ENCODE peak calls at places on chromosomes 4 and X, in six cellular contexts. One of them, this sample, is unnamed.

GRCh38 chr4:179097741-179098140 is 1655.5 kb upstream of the AGA start:
- DNase-seq in stimulated activated CD8-positive, alpha-beta memory T cell treated with anti-CD3 and anti-CD28 coated beads, Interleukin-7, amount 100 ng/mL, for 1 hour: no peak
- DNase-seq in NCI-H1092 treated with DMSO at 0.1 percent for 48 hours: no peak
- DNase-seq in activated CD4-positive, alpha-beta T cell treated with anti-CD3 and anti-CD28 coated beads, Interleukin-2, amount 10 ng/mL, durations not matched to agents 7 days and 5 days: peak
- DNase-seq in EL: no peak
- DNase-seq in heart left ventricle: no peak
- DNase-seq in this sample: no peak

GRCh38 chr4:87717276-87718031 is 67.4 kb downstream of the DMP1 start:
- DNase-seq in stimulated activated CD8-positive, alpha-beta memory T cell treated with anti-CD3 and anti-CD28 coated beads, Interleukin-7, amount 100 ng/mL, for 1 hour: no peak
- DNase-seq in NCI-H1092 treated with DMSO at 0.1 percent for 48 hours: no peak
- DNase-seq in activated CD4-positive, alpha-beta T cell treated with anti-CD3 and anti-CD28 coated beads, Interleukin-2, amount 10 ng/mL, durations not matched to agents 7 days and 5 days: no peak
- DNase-seq in EL: peak
- DNase-seq in heart left ventricle: no peak
- DNase-seq in this sample: no peak

GRCh38 chr4:52545099-52546069 is 113.7 kb downstream of the USP46 start:
- DNase-seq in stimulated activated CD8-positive, alpha-beta memory T cell treated with anti-CD3 and anti-CD28 coated beads, Interleukin-7, amount 100 ng/mL, for 1 hour: peak
- DNase-seq in NCI-H1092 treated with DMSO at 0.1 percent for 48 hours: peak
- DNase-seq in activated CD4-positive, alpha-beta T cell treated with anti-CD3 and anti-CD28 coated beads, Interleukin-2, amount 10 ng/mL, durations not matched to agents 7 days and 5 days: peak
- DNase-seq in EL: peak
- DNase-seq in heart left ventricle: peak
- DNase-seq in this sample: peak

GRCh38 chrX:46630141-46630540 is 56.6 kb downstream of the CHST7 start:
- DNase-seq in stimulated activated CD8-positive, alpha-beta memory T cell treated with anti-CD3 and anti-CD28 coated beads, Interleukin-7, amount 100 ng/mL, for 1 hour: no peak
- DNase-seq in NCI-H1092 treated with DMSO at 0.1 percent for 48 hours: no peak
- DNase-seq in activated CD4-positive, alpha-beta T cell treated with anti-CD3 and anti-CD28 coated beads, Interleukin-2, amount 10 ng/mL, durations not matched to agents 7 days and 5 days: no peak
- DNase-seq in EL: peak
- DNase-seq in heart left ventricle: no peak
- DNase-seq in this sample: no peak

GRCh38 chrX:12011075-12011474 is 127.2 kb upstream of the FRMPD4 start:
- DNase-seq in stimulated activated CD8-positive, alpha-beta memory T cell treated with anti-CD3 and anti-CD28 coated beads, Interleukin-7, amount 100 ng/mL, for 1 hour: no peak
- DNase-seq in NCI-H1092 treated with DMSO at 0.1 percent for 48 hours: no peak
- DNase-seq in activated CD4-positive, alpha-beta T cell treated with anti-CD3 and anti-CD28 coated beads, Interleukin-2, amount 10 ng/mL, durations not matched to agents 7 days and 5 days: no peak
- DNase-seq in EL: peak
- DNase-seq in heart left ventricle: no peak
- DNase-seq in this sample: no peak

GRCh38 chr4:54218736-54219135 is 10.4 kb upstream of the PDGFRA start:
- DNase-seq in stimulated activated CD8-positive, alpha-beta memory T cell treated with anti-CD3 and anti-CD28 coated beads, Interleukin-7, amount 100 ng/mL, for 1 hour: no peak
- DNase-seq in NCI-H1092 treated with DMSO at 0.1 percent for 48 hours: no peak
- DNase-seq in activated CD4-positive, alpha-beta T cell treated with anti-CD3 and anti-CD28 coated beads, Interleukin-2, amount 10 ng/mL, durations not matched to agents 7 days and 5 days: no peak
- DNase-seq in EL: no peak
- DNase-seq in heart left ventricle: no peak
- DNase-seq in this sample: no peak

GRCh38 chr4:168856312-168856711 is 153.7 kb downstream of the CBR4 start:
- DNase-seq in stimulated activated CD8-positive, alpha-beta memory T cell treated with anti-CD3 and anti-CD28 coated beads, Interleukin-7, amount 100 ng/mL, for 1 hour: no peak
- DNase-seq in NCI-H1092 treated with DMSO at 0.1 percent for 48 hours: no peak
- DNase-seq in activated CD4-positive, alpha-beta T cell treated with anti-CD3 and anti-CD28 coated beads, Interleukin-2, amount 10 ng/mL, durations not matched to agents 7 days and 5 days: no peak
- DNase-seq in EL: peak
- DNase-seq in heart left ventricle: no peak
- DNase-seq in this sample: no peak

GRCh38 chr4:67288964-67289363 is 256.3 kb downstream of the CENPC start:
- DNase-seq in stimulated activated CD8-positive, alpha-beta memory T cell treated with anti-CD3 and anti-CD28 coated beads, Interleukin-7, amount 100 ng/mL, for 1 hour: no peak
- DNase-seq in NCI-H1092 treated with DMSO at 0.1 percent for 48 hours: peak
- DNase-seq in activated CD4-positive, alpha-beta T cell treated with anti-CD3 and anti-CD28 coated beads, Interleukin-2, amount 10 ng/mL, durations not matched to agents 7 days and 5 days: no peak
- DNase-seq in EL: peak
- DNase-seq in heart left ventricle: no peak
- DNase-seq in this sample: no peak

GRCh38 chr4:119623025-119623424 is 5.6 kb downstream of the PDE5A start:
- DNase-seq in stimulated activated CD8-positive, alpha-beta memory T cell treated with anti-CD3 and anti-CD28 coated beads, Interleukin-7, amount 100 ng/mL, for 1 hour: no peak
- DNase-seq in NCI-H1092 treated with DMSO at 0.1 percent for 48 hours: no peak
- DNase-seq in activated CD4-positive, alpha-beta T cell treated with anti-CD3 and anti-CD28 coated beads, Interleukin-2, amount 10 ng/mL, durations not matched to agents 7 days and 5 days: no peak
- DNase-seq in EL: peak
- DNase-seq in heart left ventricle: no peak
- DNase-seq in this sample: no peak

GRCh38 chr4:88830576-88830975 is 132.9 kb upstream of the NAP1L5 start:
- DNase-seq in stimulated activated CD8-positive, alpha-beta memory T cell treated with anti-CD3 and anti-CD28 coated beads, Interleukin-7, amount 100 ng/mL, for 1 hour: no peak
- DNase-seq in NCI-H1092 treated with DMSO at 0.1 percent for 48 hours: no peak
- DNase-seq in activated CD4-positive, alpha-beta T cell treated with anti-CD3 and anti-CD28 coated beads, Interleukin-2, amount 10 ng/mL, durations not matched to agents 7 days and 5 days: no peak
- DNase-seq in EL: no peak
- DNase-seq in heart left ventricle: no peak
- DNase-seq in this sample: no peak

GRCh38 chr4:131091896-131092295 is 1995.9 kb downstream of the C4orf33 start:
- DNase-seq in stimulated activated CD8-positive, alpha-beta memory T cell treated with anti-CD3 and anti-CD28 coated beads, Interleukin-7, amount 100 ng/mL, for 1 hour: no peak
- DNase-seq in NCI-H1092 treated with DMSO at 0.1 percent for 48 hours: peak
- DNase-seq in activated CD4-positive, alpha-beta T cell treated with anti-CD3 and anti-CD28 coated beads, Interleukin-2, amount 10 ng/mL, durations not matched to agents 7 days and 5 days: no peak
- DNase-seq in EL: peak
- DNase-seq in heart left ventricle: no peak
- DNase-seq in this sample: no peak

This sample was measured in ovary.